ENCODE peak calls at places on chromosomes 13 and 19, in nine cellular contexts. One of them, this sample, is unnamed.
A peak's percentile ranks its signal among the peaks of the same experiment; 100 is the strongest.

GRCh38 chr13:108963846-108964600 is 334.6 kb downstream of the MYO16 start:
- DNase-seq in cardiac fibroblast: peak; percentile 73
- DNase-seq in NCI-H2081: no peak
- DNase-seq in CD4-positive, CD25-positive, alpha-beta regulatory T cell: no peak
- DNase-seq in upper lobe of left lung: no peak
- DNase-seq in NCI-H69: no peak
- DNase-seq in neural progenitor cell: no peak
- DNase-seq in dorsolateral prefrontal cortex: no peak
- DNase-seq in frontal cortex: no peak
- DNase-seq in this sample: no peak

GRCh38 chr13:79973533-79973963 is 367.4 kb downstream of the SPRY2 start:
- DNase-seq in cardiac fibroblast: peak; percentile 40
- DNase-seq in NCI-H2081: no peak
- DNase-seq in CD4-positive, CD25-positive, alpha-beta regulatory T cell: no peak
- DNase-seq in upper lobe of left lung: no peak
- DNase-seq in NCI-H69: peak; percentile 0
- DNase-seq in neural progenitor cell: no peak
- DNase-seq in dorsolateral prefrontal cortex: no peak
- DNase-seq in frontal cortex: no peak
- DNase-seq in this sample: no peak

GRCh38 chr13:79745141-79745540 is 264.2 kb downstream of the NDFIP2 start:
- DNase-seq in cardiac fibroblast: no peak
- DNase-seq in NCI-H2081: no peak
- DNase-seq in CD4-positive, CD25-positive, alpha-beta regulatory T cell: no peak
- DNase-seq in upper lobe of left lung: no peak
- DNase-seq in NCI-H69: no peak
- DNase-seq in neural progenitor cell: no peak
- DNase-seq in dorsolateral prefrontal cortex: no peak
- DNase-seq in frontal cortex: no peak
- DNase-seq in this sample: peak; percentile 78

GRCh38 chr19:6048808-6049405 is 61.4 kb downstream of the RFX2 start:
- DNase-seq in cardiac fibroblast: peak; percentile 79
- DNase-seq in NCI-H2081: peak; percentile 84
- DNase-seq in CD4-positive, CD25-positive, alpha-beta regulatory T cell: peak; percentile 81
- DNase-seq in upper lobe of left lung: peak; percentile 79
- DNase-seq in NCI-H69: peak; percentile 89
- DNase-seq in neural progenitor cell: peak; percentile 89
- DNase-seq in dorsolateral prefrontal cortex: peak; percentile 77
- DNase-seq in frontal cortex: peak; percentile 85
- DNase-seq in this sample: peak; percentile 81

GRCh38 chr13:47917022-47917574 is 84.0 kb downstream of the SUCLA2 start:
- DNase-seq in cardiac fibroblast: no peak
- DNase-seq in NCI-H2081: no peak
- DNase-seq in CD4-positive, CD25-positive, alpha-beta regulatory T cell: no peak
- DNase-seq in upper lobe of left lung: no peak
- DNase-seq in NCI-H69: peak; percentile 14
- DNase-seq in neural progenitor cell: no peak
- DNase-seq in dorsolateral prefrontal cortex: no peak
- DNase-seq in frontal cortex: no peak
- DNase-seq in this sample: no peak

GRCh38 chr13:51803018-51803417 is 945 bp downstream of the DHRS12 start:
- DNase-seq in cardiac fibroblast: no peak
- DNase-seq in NCI-H2081: peak; percentile 43
- DNase-seq in CD4-positive, CD25-positive, alpha-beta regulatory T cell: no peak
- DNase-seq in upper lobe of left lung: no peak
- DNase-seq in NCI-H69: peak; percentile 71
- DNase-seq in neural progenitor cell: peak; percentile 37
- DNase-seq in dorsolateral prefrontal cortex: no peak
- DNase-seq in frontal cortex: no peak
- DNase-seq in this sample: no peak

GRCh38 chr19:9931629-9932028 is 4.7 kb downstream of the OLFM2 start:
- DNase-seq in cardiac fibroblast: no peak
- DNase-seq in NCI-H2081: no peak
- DNase-seq in CD4-positive, CD25-positive, alpha-beta regulatory T cell: no peak
- DNase-seq in upper lobe of left lung: no peak
- DNase-seq in NCI-H69: no peak
- DNase-seq in neural progenitor cell: no peak
- DNase-seq in dorsolateral prefrontal cortex: no peak
- DNase-seq in frontal cortex: no peak
- DNase-seq in this sample: no peak

GRCh38 chr13:111484959-111485358 is 164.5 kb downstream of the TEX29 start:
- DNase-seq in cardiac fibroblast: no peak
- DNase-seq in NCI-H2081: no peak
- DNase-seq in CD4-positive, CD25-positive, alpha-beta regulatory T cell: no peak
- DNase-seq in upper lobe of left lung: no peak
- DNase-seq in NCI-H69: no peak
- DNase-seq in neural progenitor cell: no peak
- DNase-seq in dorsolateral prefrontal cortex: no peak
- DNase-seq in frontal cortex: no peak
- DNase-seq in this sample: peak; percentile 30

GRCh38 chr19:5540208-5540607 is 27.5 kb downstream of the TINCR start:
- DNase-seq in cardiac fibroblast: no peak
- DNase-seq in NCI-H2081: no peak
- DNase-seq in CD4-positive, CD25-positive, alpha-beta regulatory T cell: no peak
- DNase-seq in upper lobe of left lung: no peak
- DNase-seq in NCI-H69: no peak
- DNase-seq in neural progenitor cell: no peak
- DNase-seq in dorsolateral prefrontal cortex: no peak
- DNase-seq in frontal cortex: no peak
- DNase-seq in this sample: no peak

GRCh38 chr19:1883784-1884183 is 1.5 kb downstream of the ABHD17A start:
- DNase-seq in cardiac fibroblast: no peak
- DNase-seq in NCI-H2081: no peak
- DNase-seq in CD4-positive, CD25-positive, alpha-beta regulatory T cell: no peak
- DNase-seq in upper lobe of left lung: no peak
- DNase-seq in NCI-H69: no peak
- DNase-seq in neural progenitor cell: no peak
- DNase-seq in dorsolateral prefrontal cortex: no peak
- DNase-seq in frontal cortex: no peak
- DNase-seq in this sample: peak; percentile 33

GRCh38 chr13:76012091-76012721 is 376.1 kb downstream of the LMO7 start:
- DNase-seq in cardiac fibroblast: peak; percentile 53
- DNase-seq in NCI-H2081: no peak
- DNase-seq in CD4-positive, CD25-positive, alpha-beta regulatory T cell: no peak
- DNase-seq in upper lobe of left lung: no peak
- DNase-seq in NCI-H69: peak; percentile 24
- DNase-seq in neural progenitor cell: no peak
- DNase-seq in dorsolateral prefrontal cortex: no peak
- DNase-seq in frontal cortex: no peak
- DNase-seq in this sample: no peak

GRCh38 chr13:97353927-97354326 is 80.0 kb upstream of the RAP2A start:
- DNase-seq in cardiac fibroblast: peak; percentile 25
- DNase-seq in NCI-H2081: no peak
- DNase-seq in CD4-positive, CD25-positive, alpha-beta regulatory T cell: no peak
- DNase-seq in upper lobe of left lung: no peak
- DNase-seq in NCI-H69: no peak
- DNase-seq in neural progenitor cell: no peak
- DNase-seq in dorsolateral prefrontal cortex: no peak
- DNase-seq in frontal cortex: no peak
- DNase-seq in this sample: peak; percentile 60

GRCh38 chr19:33906578-33907335 is 110.1 kb downstream of the KCTD15 start:
- DNase-seq in cardiac fibroblast: peak; percentile 31
- DNase-seq in NCI-H2081: no peak
- DNase-seq in CD4-positive, CD25-positive, alpha-beta regulatory T cell: no peak
- DNase-seq in upper lobe of left lung: no peak
- DNase-seq in NCI-H69: no peak
- DNase-seq in neural progenitor cell: peak; percentile 58
- DNase-seq in dorsolateral prefrontal cortex: no peak
- DNase-seq in frontal cortex: no peak
- DNase-seq in this sample: peak; percentile 91

GRCh38 chr13:98979012-98979411 is 1.1 kb upstream of the DOCK9 start:
- DNase-seq in cardiac fibroblast: no peak
- DNase-seq in NCI-H2081: no peak
- DNase-seq in CD4-positive, CD25-positive, alpha-beta regulatory T cell: no peak
- DNase-seq in upper lobe of left lung: no peak
- DNase-seq in NCI-H69: no peak
- DNase-seq in neural progenitor cell: no peak
- DNase-seq in dorsolateral prefrontal cortex: no peak
- DNase-seq in frontal cortex: no peak
- DNase-seq in this sample: no peak

GRCh38 chr13:27857271-27857670 is 62.5 kb upstream of the PDX1 start:
- DNase-seq in cardiac fibroblast: no peak
- DNase-seq in NCI-H2081: peak; percentile 91
- DNase-seq in CD4-positive, CD25-positive, alpha-beta regulatory T cell: no peak
- DNase-seq in upper lobe of left lung: no peak
- DNase-seq in NCI-H69: peak; percentile 83
- DNase-seq in neural progenitor cell: no peak
- DNase-seq in dorsolateral prefrontal cortex: no peak
- DNase-seq in frontal cortex: no peak
- DNase-seq in this sample: no peak

GRCh38 chr19:6071103-6071485 is 39.2 kb downstream of the RFX2 start:
- DNase-seq in cardiac fibroblast: peak; percentile 76
- DNase-seq in NCI-H2081: no peak
- DNase-seq in CD4-positive, CD25-positive, alpha-beta regulatory T cell: no peak
- DNase-seq in upper lobe of left lung: no peak
- DNase-seq in NCI-H69: no peak
- DNase-seq in neural progenitor cell: no peak
- DNase-seq in dorsolateral prefrontal cortex: no peak
- DNase-seq in frontal cortex: no peak
- DNase-seq in this sample: no peak

GRCh38 chr13:108586826-108587225 is 42.6 kb upstream of the MYO16 start:
- DNase-seq in cardiac fibroblast: no peak
- DNase-seq in NCI-H2081: no peak
- DNase-seq in CD4-positive, CD25-positive, alpha-beta regulatory T cell: no peak
- DNase-seq in upper lobe of left lung: no peak
- DNase-seq in NCI-H69: no peak
- DNase-seq in neural progenitor cell: no peak
- DNase-seq in dorsolateral prefrontal cortex: no peak
- DNase-seq in frontal cortex: no peak
- DNase-seq in this sample: no peak

GRCh38 chr19:4969772-4970531 is 1.0 kb downstream of the KDM4B start:
- DNase-seq in cardiac fibroblast: peak; percentile 32
- DNase-seq in NCI-H2081: no peak
- DNase-seq in CD4-positive, CD25-positive, alpha-beta regulatory T cell: peak; percentile 42
- DNase-seq in upper lobe of left lung: peak; percentile 57
- DNase-seq in NCI-H69: peak; percentile 67
- DNase-seq in neural progenitor cell: peak; percentile 31
- DNase-seq in dorsolateral prefrontal cortex: no peak
- DNase-seq in frontal cortex: no peak
- DNase-seq in this sample: no peak

GRCh38 chr19:40279120-40279551 is 6.0 kb downstream of the AKT2 start:
- DNase-seq in cardiac fibroblast: peak; percentile 51
- DNase-seq in NCI-H2081: no peak
- DNase-seq in CD4-positive, CD25-positive, alpha-beta regulatory T cell: no peak
- DNase-seq in upper lobe of left lung: no peak
- DNase-seq in NCI-H69: no peak
- DNase-seq in neural progenitor cell: no peak
- DNase-seq in dorsolateral prefrontal cortex: no peak
- DNase-seq in frontal cortex: no peak
- DNase-seq in this sample: no peak

GRCh38 chr13:45838171-45838745 is 13.3 kb downstream of the SIAH3 start:
- DNase-seq in cardiac fibroblast: no peak
- DNase-seq in NCI-H2081: no peak
- DNase-seq in CD4-positive, CD25-positive, alpha-beta regulatory T cell: no peak
- DNase-seq in upper lobe of left lung: no peak
- DNase-seq in NCI-H69: peak; percentile 44
- DNase-seq in neural progenitor cell: no peak
- DNase-seq in dorsolateral prefrontal cortex: no peak
- DNase-seq in frontal cortex: no peak
- DNase-seq in this sample: no peak

GRCh38 chr13:113272791-113273190 is 24.2 kb upstream of the LAMP1 start:
- DNase-seq in cardiac fibroblast: no peak
- DNase-seq in NCI-H2081: no peak
- DNase-seq in CD4-positive, CD25-positive, alpha-beta regulatory T cell: no peak
- DNase-seq in upper lobe of left lung: peak; percentile 45
- DNase-seq in NCI-H69: no peak
- DNase-seq in neural progenitor cell: no peak
- DNase-seq in dorsolateral prefrontal cortex: no peak
- DNase-seq in frontal cortex: no peak
- DNase-seq in this sample: no peak

GRCh38 chr13:74129500-74130144 is 4.6 kb downstream of the KLF12 start:
- DNase-seq in cardiac fibroblast: peak; percentile 22
- DNase-seq in NCI-H2081: no peak
- DNase-seq in CD4-positive, CD25-positive, alpha-beta regulatory T cell: peak; percentile 54
- DNase-seq in upper lobe of left lung: no peak
- DNase-seq in NCI-H69: peak; percentile 30
- DNase-seq in neural progenitor cell: no peak
- DNase-seq in dorsolateral prefrontal cortex: no peak
- DNase-seq in frontal cortex: no peak
- DNase-seq in this sample: no peak

GRCh38 chr19:21221653-21222052 is 79.8 kb downstream of the ZNF431 start:
- DNase-seq in cardiac fibroblast: peak; percentile 7
- DNase-seq in NCI-H2081: no peak
- DNase-seq in CD4-positive, CD25-positive, alpha-beta regulatory T cell: no peak
- DNase-seq in upper lobe of left lung: no peak
- DNase-seq in NCI-H69: no peak
- DNase-seq in neural progenitor cell: no peak
- DNase-seq in dorsolateral prefrontal cortex: no peak
- DNase-seq in frontal cortex: no peak
- DNase-seq in this sample: no peak

GRCh38 chr13:41467546-41467945 is 10.2 kb downstream of the RGCC start:
- DNase-seq in cardiac fibroblast: no peak
- DNase-seq in NCI-H2081: no peak
- DNase-seq in CD4-positive, CD25-positive, alpha-beta regulatory T cell: no peak
- DNase-seq in upper lobe of left lung: no peak
- DNase-seq in NCI-H69: peak; percentile 10
- DNase-seq in neural progenitor cell: no peak
- DNase-seq in dorsolateral prefrontal cortex: no peak
- DNase-seq in frontal cortex: no peak
- DNase-seq in this sample: no peak

GRCh38 chr13:30148171-30148754 is 159.1 kb downstream of the KATNAL1 start:
- DNase-seq in cardiac fibroblast: no peak
- DNase-seq in NCI-H2081: no peak
- DNase-seq in CD4-positive, CD25-positive, alpha-beta regulatory T cell: peak; percentile 92
- DNase-seq in upper lobe of left lung: no peak
- DNase-seq in NCI-H69: peak; percentile 35
- DNase-seq in neural progenitor cell: no peak
- DNase-seq in dorsolateral prefrontal cortex: no peak
- DNase-seq in frontal cortex: no peak
- DNase-seq in this sample: no peak

GRCh38 chr13:91154553-91154952 is 192.9 kb upstream of the MIR17HG start:
- DNase-seq in cardiac fibroblast: no peak
- DNase-seq in NCI-H2081: no peak
- DNase-seq in CD4-positive, CD25-positive, alpha-beta regulatory T cell: no peak
- DNase-seq in upper lobe of left lung: no peak
- DNase-seq in NCI-H69: peak; percentile 22
- DNase-seq in neural progenitor cell: no peak
- DNase-seq in dorsolateral prefrontal cortex: no peak
- DNase-seq in frontal cortex: no peak
- DNase-seq in this sample: peak; percentile 74

GRCh38 chr19:6828698-6829633 is 56.5 kb downstream of the VAV1 start:
- DNase-seq in cardiac fibroblast: peak; percentile 11
- DNase-seq in NCI-H2081: no peak
- DNase-seq in CD4-positive, CD25-positive, alpha-beta regulatory T cell: peak; percentile 55
- DNase-seq in upper lobe of left lung: no peak
- DNase-seq in NCI-H69: no peak
- DNase-seq in neural progenitor cell: no peak
- DNase-seq in dorsolateral prefrontal cortex: no peak
- DNase-seq in frontal cortex: no peak
- DNase-seq in this sample: peak; percentile 64

GRCh38 chr13:66154981-66155380 is 1075.2 kb downstream of the PCDH9 start:
- DNase-seq in cardiac fibroblast: peak; percentile 61
- DNase-seq in NCI-H2081: no peak
- DNase-seq in CD4-positive, CD25-positive, alpha-beta regulatory T cell: no peak
- DNase-seq in upper lobe of left lung: no peak
- DNase-seq in NCI-H69: no peak
- DNase-seq in neural progenitor cell: no peak
- DNase-seq in dorsolateral prefrontal cortex: no peak
- DNase-seq in frontal cortex: no peak
- DNase-seq in this sample: no peak

GRCh38 chr13:112959206-112959605 is 9.8 kb upstream of the MCF2L start:
- DNase-seq in cardiac fibroblast: peak; percentile 24
- DNase-seq in NCI-H2081: no peak
- DNase-seq in CD4-positive, CD25-positive, alpha-beta regulatory T cell: no peak
- DNase-seq in upper lobe of left lung: peak; percentile 39
- DNase-seq in NCI-H69: no peak
- DNase-seq in neural progenitor cell: no peak
- DNase-seq in dorsolateral prefrontal cortex: peak; percentile 52
- DNase-seq in frontal cortex: peak; percentile 62
- DNase-seq in this sample: no peak

GRCh38 chr13:41327994-41328778 is 17.1 kb downstream of the NAA16 start:
- DNase-seq in cardiac fibroblast: no peak
- DNase-seq in NCI-H2081: no peak
- DNase-seq in CD4-positive, CD25-positive, alpha-beta regulatory T cell: no peak
- DNase-seq in upper lobe of left lung: no peak
- DNase-seq in NCI-H69: no peak
- DNase-seq in neural progenitor cell: no peak
- DNase-seq in dorsolateral prefrontal cortex: no peak
- DNase-seq in frontal cortex: no peak
- DNase-seq in this sample: no peak

GRCh38 chr19:19033176-19033425 is 216 bp downstream of the SUGP2 start:
- DNase-seq in cardiac fibroblast: no peak
- DNase-seq in NCI-H2081: no peak
- DNase-seq in CD4-positive, CD25-positive, alpha-beta regulatory T cell: no peak
- DNase-seq in upper lobe of left lung: no peak
- DNase-seq in NCI-H69: no peak
- DNase-seq in neural progenitor cell: peak; percentile 75
- DNase-seq in dorsolateral prefrontal cortex: no peak
- DNase-seq in frontal cortex: no peak
- DNase-seq in this sample: no peak

This sample was measured in islet precursor cell.